ENCODE peak calls at places on chromosomes 6 and 20, in six cellular contexts. J is kidney, F is GM12864, I is fibroblast of lung, R is dorsolateral prefrontal cortex, K is ovary. X is an unnamed sample.

GRCh38 chr20:43532416-43533055 is 25.0 kb downstream of the L3MBTL1 start:
- DNase-seq in J (no peak), F (no peak), I (no peak), R (no peak), K (no peak), X (no peak)

GRCh38 chr6:108027594-108027993 is 46.9 kb downstream of the OSTM1 start:
- DNase-seq in J (peak), F (no peak), I (peak), R (no peak), K (no peak), X (peak)

GRCh38 chr6:44697333-44697732 is 309.8 kb downstream of the CDC5L start:
- DNase-seq in J (no peak), F (no peak), I (peak), R (no peak), K (no peak), X (peak)

GRCh38 chr20:60255866-60256265 is 297.6 kb downstream of the CDH26 start:
- DNase-seq in J (no peak), F (no peak), I (no peak), R (no peak), K (no peak), X (no peak)

GRCh38 chr20:46283426-46283825 is 24.9 kb downstream of the CDH22 start:
- DNase-seq in J (no peak), F (no peak), I (no peak), R (no peak), K (no peak), X (no peak)

GRCh38 chr6:11722224-11722623 is 56.4 kb downstream of the ADTRP start:
- DNase-seq in J (no peak), F (no peak), I (no peak), R (no peak), K (no peak), X (no peak)

GRCh38 chr6:140782941-140783340 is 1349.8 kb upstream of the GJE1 start:
- DNase-seq in J (no peak), F (no peak), I (no peak), R (no peak), K (no peak), X (no peak)

GRCh38 chr6:52517502-52518278 is 59.2 kb downstream of the TRAM2 start:
- DNase-seq in J (peak), F (peak), I (peak), R (peak), K (peak), X (peak)

GRCh38 chr20:43916073-43916874 is 1.6 kb downstream of the TOX2 start:
- DNase-seq in J (no peak), F (no peak), I (peak), R (no peak), K (no peak), X (peak)

GRCh38 chr20:8150591-8150990 is 18.5 kb downstream of the PLCB1 start:
- DNase-seq in J (no peak), F (no peak), I (peak), R (no peak), K (no peak), X (no peak)

GRCh38 chr20:51641866-51642265 is 99.3 kb upstream of the NFATC2 start:
- DNase-seq in J (no peak), F (no peak), I (no peak), R (no peak), K (no peak), X (no peak)

GRCh38 chr6:158707120-158707519 is 57.3 kb downstream of the SYTL3 start:
- DNase-seq in J (no peak), F (no peak), I (peak), R (no peak), K (no peak), X (peak)

GRCh38 chr6:43978473-43979360 is 148.5 kb downstream of the MRPL14 start:
- DNase-seq in J (no peak), F (no peak), I (peak), R (no peak), K (no peak), X (no peak)

DNA sequence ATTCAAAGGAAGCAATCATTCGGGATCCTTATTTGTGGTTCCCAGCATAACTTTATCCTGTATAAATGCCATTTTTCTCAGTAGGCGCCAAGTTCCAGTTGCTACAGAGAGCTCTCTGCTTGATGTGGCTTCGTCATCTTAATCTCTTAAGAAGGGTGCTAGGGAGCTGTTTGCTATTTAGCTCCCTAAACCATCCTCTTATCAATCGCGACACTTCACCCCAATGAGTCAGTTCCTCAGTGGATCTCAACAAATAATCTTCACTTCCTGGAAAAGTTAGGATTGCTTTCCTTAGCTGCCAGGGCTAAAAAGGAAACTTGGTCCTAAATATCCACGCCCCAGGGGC is 1.3 kb upstream of the NKAIN2 start:
- DNase-seq in J (no peak), F (no peak), I (no peak), R (no peak), K (no peak), X (no peak)
- TF ChIP-seq CTCF in J (no peak), F (no peak), I (no peak), R (no peak), K (no peak), X (no peak)

DNA sequence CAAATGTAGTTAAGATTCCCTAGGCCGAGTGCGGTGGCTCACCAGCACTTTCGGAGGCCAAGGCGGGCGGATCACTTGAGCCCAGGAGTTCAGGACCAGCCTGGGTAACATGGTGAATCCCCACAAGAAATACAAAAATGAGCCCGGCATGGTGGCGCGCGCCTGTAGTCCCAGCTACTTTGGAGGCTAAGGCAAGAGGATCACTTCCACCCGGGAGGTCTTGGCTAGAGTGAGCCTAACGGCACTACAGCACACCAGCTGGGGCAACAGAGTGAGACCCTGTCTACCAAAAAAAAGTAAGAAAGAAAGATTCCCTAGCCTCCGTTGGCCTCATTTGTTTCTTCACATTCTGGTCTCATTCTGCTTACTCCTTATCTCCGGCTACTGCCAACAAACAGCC is 1.2 kb downstream of the ESF1 start:
- DNase-seq in J (no peak), F (no peak), I (no peak), R (no peak), K (no peak), X (no peak)
- H3K4me3 ChIP-seq in J (no peak), F (peak), I (peak), R (peak), K (no peak), X (peak)

GRCh38 chr6:149437212-149437611 is 37.1 kb downstream of the SUMO4 start:
- DNase-seq in J (no peak), F (no peak), I (no peak), R (no peak), K (no peak), X (no peak)
- TF ChIP-seq CTCF in J (no peak), F (no peak), I (no peak), R (no peak), K (no peak), X (no peak)

GRCh38 chr20:17225891-17226409 is 890 bp upstream of the PCSK2 start:
- DNase-seq in J (peak), F (no peak), I (no peak), R (peak), K (peak), X (no peak)

GRCh38 chr20:17227669-17228623 is 1.1 kb downstream of the PCSK2 start:
- DNase-seq in J (peak), F (no peak), I (no peak), R (peak), K (peak), X (no peak)

GRCh38 chr20:17226410-17227198 is at the start of gene PCSK2:
- DNase-seq in J (peak), F (no peak), I (peak), R (peak), K (peak), X (peak)

GRCh38 chr20:17228624-17229061 is 1.8 kb downstream of the PCSK2 start:
- DNase-seq in J (peak), F (no peak), I (no peak), R (peak), K (peak), X (no peak)

GRCh38 chr20:17227199-17227535 is 327 bp downstream of the PCSK2 start:
- DNase-seq in J (peak), F (no peak), I (no peak), R (no peak), K (peak), X (no peak)
- H3K4me3 ChIP-seq in J (no peak), F (no peak), I (no peak), R (peak), K (peak), X (no peak)

DNA sequence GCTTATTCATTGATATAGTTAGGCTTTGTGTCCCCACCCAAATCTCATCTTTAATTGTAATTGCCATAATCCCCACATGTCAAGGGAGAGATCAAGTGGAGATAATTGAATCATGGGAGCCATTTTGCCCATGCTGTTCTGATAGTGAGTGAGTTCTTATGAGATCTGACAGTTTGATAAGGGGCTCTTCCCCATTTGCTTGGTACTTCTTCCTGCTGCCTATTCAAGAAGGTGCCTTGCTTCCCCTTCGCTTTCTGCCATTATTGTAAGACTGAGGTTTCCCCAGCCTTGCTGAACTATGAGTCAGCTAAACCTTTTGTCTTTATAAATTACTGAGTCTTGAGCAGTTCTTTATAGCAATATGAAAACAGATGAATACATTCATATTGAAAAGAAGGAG is 45.6 kb downstream of the CENPW start:
- DNase-seq in J (no peak), F (no peak), I (no peak), R (no peak), K (no peak), X (no peak)
- TF ChIP-seq CTCF in J (no peak), F (no peak), I (no peak), R (no peak), K (no peak), X (no peak)

DNA sequence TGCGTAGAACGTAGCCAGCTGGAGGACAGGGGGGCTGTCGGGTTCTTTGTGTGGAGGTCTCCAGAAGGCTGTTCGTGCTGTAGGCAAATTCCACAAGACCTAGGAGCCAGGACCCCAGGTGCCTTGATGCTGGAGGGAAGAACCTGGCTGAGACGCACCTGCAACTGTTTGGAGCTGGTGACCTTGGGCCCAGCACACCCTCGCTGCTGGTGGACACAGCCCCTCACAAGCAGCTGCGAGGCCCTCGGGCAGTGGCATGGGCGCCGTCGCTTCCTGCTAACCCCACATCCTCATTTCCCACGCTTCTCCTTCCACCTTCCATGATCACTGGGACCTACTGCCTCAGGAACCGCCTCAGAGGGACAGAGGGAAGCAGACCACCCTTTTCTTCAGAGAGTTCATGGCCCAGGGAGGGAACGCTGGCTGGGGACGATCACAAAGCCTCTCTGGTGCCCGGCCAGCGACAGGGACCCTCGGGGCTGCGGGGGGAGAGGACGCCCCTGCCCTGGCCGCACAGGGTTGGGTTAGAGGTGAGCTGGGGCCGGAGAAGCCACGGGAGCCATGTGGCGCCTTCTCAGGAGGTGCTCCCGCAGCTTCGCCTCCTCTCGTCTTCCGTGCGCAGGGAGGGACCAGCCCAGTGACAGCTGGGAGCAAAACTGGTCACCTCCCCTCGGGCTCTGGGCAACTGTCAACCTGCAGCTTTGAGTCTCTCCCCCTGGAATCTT is 18.4 kb downstream of the DLL1 start:
- DNase-seq in J (peak), F (no peak), I (no peak), R (no peak), K (no peak), X (no peak)
- H3K4me3 ChIP-seq in J (no peak), F (peak), I (no peak), R (peak), K (no peak), X (no peak)

DNA sequence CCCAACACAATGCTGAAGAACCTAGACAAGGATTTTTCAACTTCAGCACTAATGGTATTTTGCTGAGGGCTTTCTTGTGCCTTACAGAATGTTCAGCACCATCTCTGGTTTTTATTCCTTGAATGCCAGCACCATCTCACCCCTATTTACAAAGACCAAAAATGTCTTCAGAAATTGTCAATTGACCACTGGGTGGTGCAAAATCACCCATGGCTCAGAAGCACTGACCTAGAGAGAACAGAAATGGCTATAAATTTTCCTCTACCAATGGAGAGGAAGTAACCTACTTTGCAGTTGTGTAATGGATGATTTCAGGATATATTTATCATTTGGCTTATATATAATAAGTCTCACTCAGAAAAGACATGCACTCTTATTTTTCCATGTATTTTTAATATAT is 431.0 kb upstream of the IRAK1BP1 start:
- DNase-seq in J (no peak), F (no peak), I (peak), R (no peak), K (no peak), X (peak)
- TF ChIP-seq CTCF in J (no peak), F (no peak), I (peak), R (no peak), K (no peak), X (peak)

X was measured in fibroblast of pulmonary artery.